ENCODE peak calls at places on chromosomes 11 and 22, in seven cellular contexts. One of them, this sample, is unnamed.

GRCh38 chr11:206516-207212 is 535 bp downstream of the BET1L start:
- DNase-seq in dorsolateral prefrontal cortex: no peak
- DNase-seq in Peyer's patch: peak; percentile 23
- DNase-seq in HCT116: no peak
- DNase-seq in heart left ventricle: peak; percentile 46
- DNase-seq in endodermal cell: peak; percentile 51
- DNase-seq in AG09319: no peak
- DNase-seq in this sample: peak; percentile 59

GRCh38 chr11:2166091-2166851 is 5.3 kb upstream of the INS start:
- DNase-seq in dorsolateral prefrontal cortex: no peak
- DNase-seq in Peyer's patch: no peak
- DNase-seq in HCT116: no peak
- DNase-seq in heart left ventricle: no peak
- DNase-seq in endodermal cell: peak; percentile 86
- DNase-seq in AG09319: no peak
- DNase-seq in this sample: no peak

GRCh38 chr11:37352485-37352884 is 754.4 kb upstream of the RAG2 start:
- DNase-seq in dorsolateral prefrontal cortex: no peak
- DNase-seq in Peyer's patch: no peak
- DNase-seq in HCT116: no peak
- DNase-seq in heart left ventricle: no peak
- DNase-seq in endodermal cell: no peak
- DNase-seq in AG09319: no peak
- DNase-seq in this sample: no peak

GRCh38 chr11:64005691-64006090 is 19.5 kb downstream of the OTUB1 start:
- DNase-seq in dorsolateral prefrontal cortex: no peak
- DNase-seq in Peyer's patch: no peak
- DNase-seq in HCT116: no peak
- DNase-seq in heart left ventricle: no peak
- DNase-seq in endodermal cell: no peak
- DNase-seq in AG09319: no peak
- DNase-seq in this sample: no peak

GRCh38 chr11:7088921-7089320 is at the start of gene RBMXL2:
- DNase-seq in dorsolateral prefrontal cortex: no peak
- DNase-seq in Peyer's patch: no peak
- DNase-seq in HCT116: no peak
- DNase-seq in heart left ventricle: no peak
- DNase-seq in endodermal cell: no peak
- DNase-seq in AG09319: no peak
- DNase-seq in this sample: no peak

GRCh38 chr11:120746836-120747609 is 235.5 kb downstream of the GRIK4 start:
- DNase-seq in dorsolateral prefrontal cortex: no peak
- DNase-seq in Peyer's patch: no peak
- DNase-seq in HCT116: no peak
- DNase-seq in heart left ventricle: no peak
- DNase-seq in endodermal cell: no peak
- DNase-seq in AG09319: no peak
- DNase-seq in this sample: no peak

GRCh38 chr11:71154406-71154805 is 98.0 kb downstream of the SHANK2 start:
- DNase-seq in dorsolateral prefrontal cortex: no peak
- DNase-seq in Peyer's patch: no peak
- DNase-seq in HCT116: no peak
- DNase-seq in heart left ventricle: no peak
- DNase-seq in endodermal cell: peak; percentile 17
- DNase-seq in AG09319: no peak
- DNase-seq in this sample: no peak

GRCh38 chr11:115459563-115459962 is 44.7 kb downstream of the CADM1 start:
- DNase-seq in dorsolateral prefrontal cortex: no peak
- DNase-seq in Peyer's patch: no peak
- DNase-seq in HCT116: no peak
- DNase-seq in heart left ventricle: no peak
- DNase-seq in endodermal cell: no peak
- DNase-seq in AG09319: no peak
- DNase-seq in this sample: no peak

GRCh38 chr22:37733625-37734401 is 37.0 kb downstream of the TRIOBP start:
- DNase-seq in dorsolateral prefrontal cortex: no peak
- DNase-seq in Peyer's patch: no peak
- DNase-seq in HCT116: no peak
- DNase-seq in heart left ventricle: no peak
- DNase-seq in endodermal cell: peak; percentile 52
- DNase-seq in AG09319: no peak
- DNase-seq in this sample: no peak

GRCh38 chr11:94740975-94741707 is 27.0 kb upstream of the AMOTL1 start:
- DNase-seq in dorsolateral prefrontal cortex: peak; percentile 31
- DNase-seq in Peyer's patch: no peak
- DNase-seq in HCT116: peak; percentile 48
- DNase-seq in heart left ventricle: peak; percentile 21
- DNase-seq in endodermal cell: peak; percentile 79
- DNase-seq in AG09319: no peak
- DNase-seq in this sample: no peak

GRCh38 chr11:124879229-124879998 is 14.2 kb downstream of the ROBO3 start:
- DNase-seq in dorsolateral prefrontal cortex: no peak
- DNase-seq in Peyer's patch: no peak
- DNase-seq in HCT116: no peak
- DNase-seq in heart left ventricle: peak; percentile 12
- DNase-seq in endodermal cell: no peak
- DNase-seq in AG09319: no peak
- DNase-seq in this sample: no peak

GRCh38 chr11:34600339-34601084 is 20.4 kb upstream of the EHF start:
- DNase-seq in dorsolateral prefrontal cortex: no peak
- DNase-seq in Peyer's patch: no peak
- DNase-seq in HCT116: peak; percentile 68
- DNase-seq in heart left ventricle: no peak
- DNase-seq in endodermal cell: peak; percentile 65
- DNase-seq in AG09319: no peak
- DNase-seq in this sample: no peak

GRCh38 chr11:791658-792534 is 2.0 kb upstream of the CEND1 start:
- DNase-seq in dorsolateral prefrontal cortex: no peak
- DNase-seq in Peyer's patch: no peak
- DNase-seq in HCT116: no peak
- DNase-seq in heart left ventricle: no peak
- DNase-seq in endodermal cell: no peak
- DNase-seq in AG09319: no peak
- DNase-seq in this sample: no peak

GRCh38 chr11:12539570-12539969 is 134.7 kb upstream of the TEAD1 start:
- DNase-seq in dorsolateral prefrontal cortex: no peak
- DNase-seq in Peyer's patch: no peak
- DNase-seq in HCT116: no peak
- DNase-seq in heart left ventricle: no peak
- DNase-seq in endodermal cell: no peak
- DNase-seq in AG09319: peak; percentile 78
- DNase-seq in this sample: no peak

GRCh38 chr11:20161230-20161918 is 1.1 kb upstream of the DBX1 start:
- DNase-seq in dorsolateral prefrontal cortex: no peak
- DNase-seq in Peyer's patch: no peak
- DNase-seq in HCT116: no peak
- DNase-seq in heart left ventricle: no peak
- DNase-seq in endodermal cell: peak; percentile 82
- DNase-seq in AG09319: no peak
- DNase-seq in this sample: no peak

GRCh38 chr11:96393753-96394348 is 4.0 kb downstream of the JRKL start:
- DNase-seq in dorsolateral prefrontal cortex: no peak
- DNase-seq in Peyer's patch: no peak
- DNase-seq in HCT116: peak; percentile 22
- DNase-seq in heart left ventricle: no peak
- DNase-seq in endodermal cell: no peak
- DNase-seq in AG09319: no peak
- DNase-seq in this sample: no peak

GRCh38 chr11:93921695-93922468 is 71.5 kb upstream of the VSTM5 start:
- DNase-seq in dorsolateral prefrontal cortex: no peak
- DNase-seq in Peyer's patch: no peak
- DNase-seq in HCT116: peak; percentile 60
- DNase-seq in heart left ventricle: peak; percentile 14
- DNase-seq in endodermal cell: peak; percentile 92
- DNase-seq in AG09319: peak; percentile 29
- DNase-seq in this sample: no peak

GRCh38 chr11:77202941-77203900 is 75.2 kb downstream of the MYO7A start:
- DNase-seq in dorsolateral prefrontal cortex: no peak
- DNase-seq in Peyer's patch: no peak
- DNase-seq in HCT116: no peak
- DNase-seq in heart left ventricle: no peak
- DNase-seq in endodermal cell: no peak
- DNase-seq in AG09319: no peak
- DNase-seq in this sample: no peak

GRCh38 chr22:17105143-17106129 is 15.7 kb downstream of the TMEM121B start:
- DNase-seq in dorsolateral prefrontal cortex: no peak
- DNase-seq in Peyer's patch: no peak
- DNase-seq in HCT116: no peak
- DNase-seq in heart left ventricle: no peak
- DNase-seq in endodermal cell: no peak
- DNase-seq in AG09319: no peak
- DNase-seq in this sample: no peak

GRCh38 chr11:118186346-118187107 is 10.1 kb upstream of the SCN2B start:
- DNase-seq in dorsolateral prefrontal cortex: no peak
- DNase-seq in Peyer's patch: no peak
- DNase-seq in HCT116: no peak
- DNase-seq in heart left ventricle: no peak
- DNase-seq in endodermal cell: no peak
- DNase-seq in AG09319: no peak
- DNase-seq in this sample: no peak

GRCh38 chr11:68958211-68958610 is 22.6 kb downstream of the MRGPRD start:
- DNase-seq in dorsolateral prefrontal cortex: no peak
- DNase-seq in Peyer's patch: no peak
- DNase-seq in HCT116: no peak
- DNase-seq in heart left ventricle: no peak
- DNase-seq in endodermal cell: no peak
- DNase-seq in AG09319: no peak
- DNase-seq in this sample: no peak

GRCh38 chr11:68954970-68955958 is 25.5 kb downstream of the MRGPRD start:
- DNase-seq in dorsolateral prefrontal cortex: no peak
- DNase-seq in Peyer's patch: no peak
- DNase-seq in HCT116: no peak
- DNase-seq in heart left ventricle: peak; percentile 24
- DNase-seq in endodermal cell: no peak
- DNase-seq in AG09319: no peak
- DNase-seq in this sample: peak; percentile 70

GRCh38 chr11:68959465-68960298 is 21.1 kb downstream of the MRGPRD start:
- DNase-seq in dorsolateral prefrontal cortex: peak; percentile 88
- DNase-seq in Peyer's patch: no peak
- DNase-seq in HCT116: no peak
- DNase-seq in heart left ventricle: no peak
- DNase-seq in endodermal cell: peak; percentile 31
- DNase-seq in AG09319: no peak
- DNase-seq in this sample: no peak

GRCh38 chr11:68956547-68957254 is 24.1 kb downstream of the MRGPRD start:
- DNase-seq in dorsolateral prefrontal cortex: no peak
- DNase-seq in Peyer's patch: no peak
- DNase-seq in HCT116: no peak
- DNase-seq in heart left ventricle: no peak
- DNase-seq in endodermal cell: no peak
- DNase-seq in AG09319: no peak
- DNase-seq in this sample: no peak

GRCh38 chr11:68956142-68956541 is 24.6 kb downstream of the MRGPRD start:
- DNase-seq in dorsolateral prefrontal cortex: no peak
- DNase-seq in Peyer's patch: no peak
- DNase-seq in HCT116: no peak
- DNase-seq in heart left ventricle: no peak
- DNase-seq in endodermal cell: peak; percentile 89
- DNase-seq in AG09319: no peak
- DNase-seq in this sample: no peak
- TF ChIP-seq CTCF in dorsolateral prefrontal cortex: no peak
- TF ChIP-seq CTCF in Peyer's patch: peak; percentile 26
- TF ChIP-seq CTCF in HCT116: peak; percentile 62
- TF ChIP-seq CTCF in heart left ventricle: no peak
- TF ChIP-seq CTCF in endodermal cell: peak; percentile 72
- TF ChIP-seq CTCF in AG09319: peak; percentile 9
- TF ChIP-seq CTCF in this sample: no peak

DNA sequence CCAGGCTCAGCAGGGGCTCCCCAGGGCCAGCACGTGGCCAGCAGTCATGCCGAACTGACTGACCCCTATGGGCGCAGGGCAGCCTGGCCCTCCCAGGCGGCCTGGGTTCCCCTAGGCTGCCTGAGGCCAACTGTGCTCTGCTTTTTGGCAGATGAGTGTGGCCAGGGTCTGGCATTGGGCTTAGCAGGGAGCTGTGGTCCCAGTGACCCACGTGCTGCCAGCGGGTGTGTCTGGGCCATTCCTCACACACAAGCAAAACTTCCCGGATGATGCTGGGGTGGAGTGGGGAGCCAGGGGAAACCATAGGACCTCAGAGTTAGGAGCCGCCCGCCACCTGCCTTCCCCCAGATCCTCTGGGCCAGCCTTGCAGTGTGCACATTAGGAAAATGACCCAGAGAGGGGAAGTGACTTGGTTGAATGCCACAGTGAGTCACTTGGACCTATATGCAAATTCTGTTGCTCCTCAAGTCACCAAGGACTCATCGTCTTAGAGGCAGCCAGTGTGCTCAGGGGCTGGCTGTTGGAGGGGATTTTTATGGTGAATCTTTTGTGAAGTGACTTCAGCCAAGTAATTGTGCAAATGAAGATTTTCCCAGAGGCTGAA is 6.6 kb downstream of the ADORA2A start:
- DNase-seq in dorsolateral prefrontal cortex: no peak
- DNase-seq in Peyer's patch: peak; percentile 79
- DNase-seq in HCT116: no peak
- DNase-seq in heart left ventricle: no peak
- DNase-seq in endodermal cell: peak; percentile 30
- DNase-seq in AG09319: no peak
- DNase-seq in this sample: no peak
- TF ChIP-seq CTCF in dorsolateral prefrontal cortex: no peak
- TF ChIP-seq CTCF in Peyer's patch: no peak
- TF ChIP-seq CTCF in HCT116: no peak
- TF ChIP-seq CTCF in heart left ventricle: no peak
- TF ChIP-seq CTCF in endodermal cell: no peak
- TF ChIP-seq CTCF in AG09319: no peak
- TF ChIP-seq CTCF in this sample: no peak

GRCh38 chr11:31160504-31161422 is 208.8 kb downstream of the DCDC1 start:
- DNase-seq in dorsolateral prefrontal cortex: no peak
- DNase-seq in Peyer's patch: no peak
- DNase-seq in HCT116: peak; percentile 18
- DNase-seq in heart left ventricle: no peak
- DNase-seq in endodermal cell: no peak
- DNase-seq in AG09319: no peak
- DNase-seq in this sample: no peak
- TF ChIP-seq CTCF in dorsolateral prefrontal cortex: peak; percentile 14
- TF ChIP-seq CTCF in Peyer's patch: peak; percentile 8
- TF ChIP-seq CTCF in HCT116: peak; percentile 67
- TF ChIP-seq CTCF in heart left ventricle: no peak
- TF ChIP-seq CTCF in endodermal cell: peak; percentile 82
- TF ChIP-seq CTCF in AG09319: no peak
- TF ChIP-seq CTCF in this sample: no peak

GRCh38 chr22:23787600-23787896 is 782 bp downstream of the SMARCB1 start:
- DNase-seq in dorsolateral prefrontal cortex: no peak
- DNase-seq in Peyer's patch: no peak
- DNase-seq in HCT116: no peak
- DNase-seq in heart left ventricle: no peak
- DNase-seq in endodermal cell: no peak
- DNase-seq in AG09319: no peak
- DNase-seq in this sample: no peak

GRCh38 chr22:23790819-23791736 is 4.3 kb downstream of the SMARCB1 start:
- DNase-seq in dorsolateral prefrontal cortex: no peak
- DNase-seq in Peyer's patch: no peak
- DNase-seq in HCT116: no peak
- DNase-seq in heart left ventricle: peak; percentile 41
- DNase-seq in endodermal cell: no peak
- DNase-seq in AG09319: peak; percentile 89
- DNase-seq in this sample: no peak

GRCh38 chr22:23787910-23788309 is 1.1 kb downstream of the SMARCB1 start:
- DNase-seq in dorsolateral prefrontal cortex: no peak
- DNase-seq in Peyer's patch: no peak
- DNase-seq in HCT116: no peak
- DNase-seq in heart left ventricle: no peak
- DNase-seq in endodermal cell: no peak
- DNase-seq in AG09319: no peak
- DNase-seq in this sample: no peak

GRCh38 chr22:23789121-23789520 is 2.4 kb downstream of the SMARCB1 start:
- DNase-seq in dorsolateral prefrontal cortex: no peak
- DNase-seq in Peyer's patch: no peak
- DNase-seq in HCT116: no peak
- DNase-seq in heart left ventricle: no peak
- DNase-seq in endodermal cell: peak; percentile 62
- DNase-seq in AG09319: no peak
- DNase-seq in this sample: no peak

GRCh38 chr22:23789638-23790037 is 2.9 kb downstream of the SMARCB1 start:
- DNase-seq in dorsolateral prefrontal cortex: no peak
- DNase-seq in Peyer's patch: no peak
- DNase-seq in HCT116: no peak
- DNase-seq in heart left ventricle: no peak
- DNase-seq in endodermal cell: peak; percentile 60
- DNase-seq in AG09319: no peak
- DNase-seq in this sample: no peak
- TF ChIP-seq CTCF in dorsolateral prefrontal cortex: no peak
- TF ChIP-seq CTCF in Peyer's patch: no peak
- TF ChIP-seq CTCF in HCT116: no peak
- TF ChIP-seq CTCF in heart left ventricle: no peak
- TF ChIP-seq CTCF in endodermal cell: peak; percentile 49
- TF ChIP-seq CTCF in AG09319: no peak
- TF ChIP-seq CTCF in this sample: no peak

This sample was measured in right atrium auricular region.